ENCODE peak calls at places on chromosome 10, in eight cellular contexts. Q is upper lobe of right lung; P is cerebellar cortex; I is naive thymus-derived CD8-positive, alpha-beta T cell; J is anterior cingulate cortex; W is cardiac fibroblast; C is endothelial cell; V is NCI-H1417. M is an unnamed sample.

GRCh38 chr10:116891208-116891607 is 41.9 kb downstream of the ENO4 start:
- DNase-seq in Q (no peak), P (no peak), I (no peak), J (no peak), W (peak), C (no peak), V (peak), M (no peak)

GRCh38 chr10:10991144-10991543 is 26.5 kb upstream of the CELF2 start:
- DNase-seq in Q (no peak), P (no peak), I (no peak), J (no peak), W (no peak), C (no peak), V (no peak), M (no peak)

GRCh38 chr10:44424298-44424697 is 39.4 kb upstream of the CXCL12 start:
- DNase-seq in Q (peak), P (no peak), I (no peak), J (no peak), W (no peak), C (no peak), V (no peak), M (no peak)

GRCh38 chr10:30178565-30178964 is 119.2 kb upstream of the JCAD start:
- DNase-seq in Q (no peak), P (no peak), I (no peak), J (no peak), W (peak), C (no peak), V (no peak), M (no peak)

GRCh38 chr10:89665302-89665701 is 20.3 kb upstream of the PANK1 start:
- DNase-seq in Q (no peak), P (no peak), I (no peak), J (no peak), W (no peak), C (no peak), V (no peak), M (no peak)

GRCh38 chr10:128047991-128048826 is 78.0 kb downstream of the MKI67 start:
- DNase-seq in Q (no peak), P (no peak), I (no peak), J (no peak), W (peak), C (no peak), V (no peak), M (no peak)

GRCh38 chr10:17523917-17524316 is 69.5 kb upstream of the ST8SIA6 start:
- DNase-seq in Q (no peak), P (no peak), I (no peak), J (no peak), W (no peak), C (no peak), V (no peak), M (no peak)

GRCh38 chr10:56537984-56538383 is 176.9 kb upstream of the ZWINT start:
- DNase-seq in Q (no peak), P (no peak), I (no peak), J (no peak), W (peak), C (no peak), V (no peak), M (no peak)

GRCh38 chr10:21534611-21535493 is 820 bp downstream of the MLLT10 start:
- DNase-seq in Q (peak), P (peak), I (peak), J (no peak), W (peak), C (peak), V (peak), M (peak)

GRCh38 chr10:123991622-123992570 is 100.3 kb upstream of the CPXM2 start:
- DNase-seq in Q (peak), P (no peak), I (no peak), J (no peak), W (no peak), C (no peak), V (no peak), M (no peak)

GRCh38 chr10:98340261-98340675 is 72.3 kb upstream of the LOXL4 start:
- DNase-seq in Q (no peak), P (peak), I (no peak), J (no peak), W (peak), C (no peak), V (peak), M (no peak)

GRCh38 chr10:75899816-75900357 is 468.5 kb downstream of the LRMDA start:
- DNase-seq in Q (no peak), P (no peak), I (no peak), J (no peak), W (no peak), C (no peak), V (no peak), M (no peak)

GRCh38 chr10:59362184-59362966 is at the start of gene FAM13C:
- DNase-seq in Q (peak), P (peak), I (no peak), J (peak), W (peak), C (peak), V (peak), M (peak)

GRCh38 chr10:100567826-100568225 is 32.1 kb downstream of the HIF1AN start:
- DNase-seq in Q (no peak), P (no peak), I (no peak), J (no peak), W (no peak), C (no peak), V (no peak), M (no peak)

GRCh38 chr10:79361721-79362397 is 14.6 kb downstream of the PPIF start:
- DNase-seq in Q (no peak), P (no peak), I (no peak), J (no peak), W (no peak), C (no peak), V (no peak), M (no peak)

GRCh38 chr10:61628875-61629513 is 33.7 kb upstream of the CABCOCO1 start:
- DNase-seq in Q (no peak), P (no peak), I (no peak), J (no peak), W (peak), C (no peak), V (no peak), M (no peak)

GRCh38 chr10:96670786-96671185 is 49.5 kb downstream of the PIK3AP1 start:
- DNase-seq in Q (no peak), P (no peak), I (no peak), J (no peak), W (no peak), C (no peak), V (peak), M (no peak)

M was measured in retina.